ENCODE peak calls at places on chromosomes 11 and 22, in nine cellular contexts. J, E, W, C, A, M, G, S and F are unnamed samples.

GRCh38 chr11:16774920-16775603 is 36.6 kb downstream of the C11orf58 start:
- DNase-seq in J (no peak), M (no peak), S (no peak), W (no peak), A (no peak), G (no peak), C (no peak), E (no peak), F (no peak)

GRCh38 chr11:111729441-111729840 is 36.7 kb downstream of the PPP2R1B start:
- DNase-seq in E (no peak), S (no peak), G (no peak), W (no peak), C (no peak), J (no peak), A (no peak), M (no peak), F (no peak)

GRCh38 chr11:68471360-68472340 is 11.1 kb downstream of the PPP6R3 start:
- DNase-seq in C (no peak), J (peak; percentile 72), A (no peak), E (no peak), G (no peak), M (peak; percentile 85), W (no peak), S (no peak), F (no peak)

GRCh38 chr11:9980931-9981330 is 313.1 kb downstream of the SBF2 start:
- DNase-seq in G (no peak), J (no peak), M (no peak), E (no peak), A (no peak), W (no peak), S (no peak), C (no peak), F (no peak)

GRCh38 chr22:31681625-31682345 is 19.8 kb upstream of the PISD start:
- DNase-seq in C (no peak), W (no peak), M (no peak), G (peak; percentile 20), A (no peak), J (no peak), S (peak; percentile 52), E (no peak), F (no peak)

GRCh38 chr11:76174330-76174729 is 32.0 kb downstream of the WNT11 start:
- DNase-seq in S (no peak), E (no peak), C (no peak), M (no peak), W (no peak), G (no peak), A (no peak), J (no peak), F (no peak)

GRCh38 chr11:5938603-5938965 is 3.5 kb upstream of the OR56A3 start:
- DNase-seq in A (no peak), J (no peak), E (no peak), S (peak; percentile 81), M (no peak), G (no peak), W (no peak), C (no peak), F (no peak)

GRCh38 chr11:91947215-91947614 is 277.4 kb upstream of the FAT3 start:
- DNase-seq in J (no peak), M (peak; percentile 2), G (peak; percentile 13), S (no peak), W (no peak), C (no peak), E (no peak), A (no peak), F (no peak)